ENCODE peak calls at places on chromosomes 11 and 22, in eight cellular contexts. K, I, H, Q, Z, C, J and U are unnamed samples.
A peak's percentile ranks its signal among the peaks of the same experiment; 100 is the strongest.

GRCh38 chr11:61429346-61429690 is 457 bp downstream of the CPSF7 start:
- DNase-seq in C (peak; percentile 73), Z (peak; percentile 73), K (peak; percentile 84), Q (peak; percentile 66), J (peak; percentile 32), H (peak; percentile 75), I (peak; percentile 83), U (peak; percentile 56)

GRCh38 chr11:130726234-130726559 is 190.1 kb downstream of the SNX19 start:
- DNase-seq in C (peak; percentile 51), J (peak; percentile 73), I (no peak), Z (peak; percentile 78), H (peak; percentile 77), Q (peak; percentile 69), K (no peak), U (no peak)

GRCh38 chr11:65489706-65490310 is 9.0 kb upstream of the MALAT1 start:
- DNase-seq in K (peak; percentile 53), I (no peak), H (peak; percentile 87), C (no peak), Q (peak; percentile 39), J (no peak), Z (peak; percentile 56), U (no peak)

GRCh38 chr11:75536786-75537629 is 11.3 kb upstream of the GDPD5 start:
- DNase-seq in C (no peak), I (no peak), H (no peak), J (no peak), Z (no peak), K (no peak), Q (no peak), U (peak; percentile 12)

GRCh38 chr11:120489799-120490198 is 21.7 kb upstream of the GRIK4 start:
- DNase-seq in J (no peak), C (no peak), Z (no peak), Q (no peak), K (no peak), I (no peak), H (no peak), U (no peak)

GRCh38 chr22:25900880-25901279 is 158.9 kb downstream of the MYO18B start:
- DNase-seq in K (no peak), C (no peak), J (no peak), I (peak; percentile 28), Q (no peak), H (no peak), Z (no peak), U (no peak)

GRCh38 chr11:109015283-109015682 is 350.4 kb downstream of the DDX10 start:
- DNase-seq in Z (peak; percentile 66), I (no peak), C (no peak), Q (peak; percentile 49), H (no peak), K (no peak), J (no peak), U (no peak)

GRCh38 chr22:23621082-23621780 is 10.9 kb downstream of the DRICH1 start:
- DNase-seq in C (no peak), J (no peak), Q (no peak), K (no peak), H (no peak), I (no peak), Z (no peak), U (no peak)

GRCh38 chr22:35590634-35591295 is 26.4 kb downstream of the MB start:
- DNase-seq in J (no peak), Z (no peak), Q (no peak), C (no peak), I (peak; percentile 55), K (no peak), H (no peak), U (no peak)

GRCh38 chr11:59173964-59174663 is 2.2 kb downstream of the DTX4 start:
- DNase-seq in K (peak; percentile 86), I (no peak), C (no peak), H (peak; percentile 74), Z (peak; percentile 52), Q (no peak), J (peak; percentile 64), U (no peak)

GRCh38 chr11:18310800-18311340 is 11.1 kb downstream of the HPS5 start:
- DNase-seq in J (no peak), I (no peak), Z (peak; percentile 15), C (no peak), H (no peak), K (no peak), Q (no peak), U (no peak)

GRCh38 chr11:129894281-129895125 is 875 bp downstream of the NFRKB start:
- DNase-seq in H (no peak), Q (peak; percentile 4), I (no peak), K (no peak), J (no peak), Z (peak; percentile 2), C (no peak), U (no peak)

GRCh38 chr11:43497144-43497543 is 138.4 kb downstream of the TTC17 start:
- DNase-seq in J (no peak), K (no peak), Q (no peak), Z (no peak), C (no peak), I (no peak), H (no peak), U (no peak)

GRCh38 chr22:25353516-25354445 is 134.3 kb downstream of the CRYBB2 start:
- DNase-seq in I (no peak), C (no peak), H (peak; percentile 40), K (peak; percentile 33), J (no peak), Q (no peak), Z (no peak), U (no peak)

GRCh38 chr22:44647141-44647540 is 54.9 kb upstream of the PRR5 start:
- DNase-seq in K (peak; percentile 10), Z (no peak), I (no peak), J (no peak), C (no peak), H (no peak), Q (no peak), U (no peak)

GRCh38 chr11:78742430-78742829 is 167.8 kb upstream of the NARS2 start:
- DNase-seq in C (peak; percentile 65), J (peak; percentile 72), Z (no peak), Q (peak; percentile 30), K (peak; percentile 77), I (peak; percentile 57), H (no peak), U (no peak)

GRCh38 chr11:120702656-120703055 is 191.1 kb downstream of the GRIK4 start:
- DNase-seq in H (no peak), C (no peak), K (no peak), Z (no peak), J (no peak), I (no peak), Q (no peak), U (no peak)

GRCh38 chr11:19076744-19077589 is 16.4 kb upstream of the MRGPRX2 start:
- DNase-seq in J (no peak), Q (peak; percentile 30), H (no peak), C (peak; percentile 38), K (peak; percentile 71), Z (peak; percentile 62), I (peak; percentile 36), U (peak; percentile 29)

GRCh38 chr22:50010676-50011446 is 1.7 kb downstream of the IL17REL start:
- DNase-seq in H (peak; percentile 58), K (peak; percentile 58), C (no peak), Z (no peak), I (no peak), J (no peak), Q (no peak), U (no peak)

GRCh38 chr22:48600681-48601080 is 1227.0 kb downstream of the BRD1 start:
- DNase-seq in K (no peak), I (no peak), Z (no peak), C (no peak), Q (no peak), H (no peak), J (no peak), U (no peak)

DNA sequence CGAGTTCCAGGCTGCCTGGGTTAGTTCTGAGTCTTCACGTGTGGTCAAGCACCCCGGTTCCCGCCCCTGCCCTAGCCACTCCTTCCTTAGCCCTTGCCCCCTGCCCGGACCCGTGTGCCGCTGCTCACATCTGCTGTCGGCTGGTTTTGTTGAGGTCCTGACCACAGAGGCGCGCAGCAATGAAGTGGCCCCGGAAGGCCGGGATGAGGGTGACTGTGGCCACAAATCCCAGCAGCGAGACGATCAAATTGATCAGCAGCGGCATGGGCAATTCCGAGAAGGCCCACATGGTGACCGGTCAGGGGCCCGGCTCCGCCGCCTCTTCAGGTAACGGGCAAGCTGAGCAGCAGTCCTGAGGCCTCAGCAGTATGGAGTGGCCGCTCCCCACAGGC is 290 bp downstream of the DPAGT1 start:
- DNase-seq in Z (no peak), Q (no peak), J (no peak), H (no peak), I (no peak), C (no peak), K (no peak), U (no peak)
- TF ChIP-seq CTCF in Z (no peak), Q (no peak), J (no peak), H (no peak), I (no peak), C (no peak), K (peak; percentile 13), U (no peak)

DNA sequence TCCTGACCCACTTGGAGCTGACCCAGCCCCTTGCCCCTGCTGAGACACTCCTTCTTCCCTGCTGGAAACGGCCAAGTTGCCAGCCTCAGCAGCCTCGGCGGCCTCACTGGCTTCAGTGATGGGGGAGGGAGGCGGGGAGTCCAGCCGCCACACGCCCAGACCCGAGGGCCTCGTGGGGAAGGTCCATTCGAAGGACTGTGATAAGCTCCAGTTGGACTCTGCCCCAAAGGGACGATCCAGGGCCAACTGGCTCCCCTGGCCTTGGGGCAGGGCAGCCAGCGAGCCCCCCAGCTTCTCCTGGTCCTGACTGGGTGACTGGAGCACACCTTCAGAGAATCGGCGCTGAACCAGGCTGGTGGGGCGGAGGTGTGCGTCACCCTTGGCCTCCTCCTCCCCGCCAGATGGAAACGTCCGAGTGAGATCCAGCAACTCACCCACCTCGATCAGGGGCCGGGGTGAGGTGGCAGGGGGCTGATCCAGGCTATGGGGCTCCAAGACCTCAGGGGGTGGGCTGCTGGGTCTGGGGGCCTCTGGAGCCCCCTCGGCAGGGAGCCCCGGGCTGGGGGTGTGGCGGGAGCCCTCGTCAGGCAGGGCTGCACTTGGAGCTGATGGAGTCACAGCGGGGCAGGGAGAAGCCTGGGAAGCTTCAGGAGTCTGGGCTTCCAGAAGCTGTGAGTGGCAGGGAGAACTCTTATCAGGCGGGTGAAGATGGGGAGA is 11.5 kb downstream of the TNKS1BP1 start:
- DNase-seq in I (no peak), Q (no peak), C (no peak), K (peak; percentile 66), J (no peak), H (peak; percentile 73), Z (no peak), U (no peak)
- H3K9me3 ChIP-seq in I (no peaks in the 10 kb centered on the region), Q (no peaks in the 10 kb centered on the region), C (no peaks in the 10 kb centered on the region), K (no peaks in the 10 kb centered on the region), J (no peaks in the 10 kb centered on the region), H (no peaks in the 10 kb centered on the region), Z (no peaks in the 10 kb centered on the region), U (no peaks in the 10 kb centered on the region)

DNA sequence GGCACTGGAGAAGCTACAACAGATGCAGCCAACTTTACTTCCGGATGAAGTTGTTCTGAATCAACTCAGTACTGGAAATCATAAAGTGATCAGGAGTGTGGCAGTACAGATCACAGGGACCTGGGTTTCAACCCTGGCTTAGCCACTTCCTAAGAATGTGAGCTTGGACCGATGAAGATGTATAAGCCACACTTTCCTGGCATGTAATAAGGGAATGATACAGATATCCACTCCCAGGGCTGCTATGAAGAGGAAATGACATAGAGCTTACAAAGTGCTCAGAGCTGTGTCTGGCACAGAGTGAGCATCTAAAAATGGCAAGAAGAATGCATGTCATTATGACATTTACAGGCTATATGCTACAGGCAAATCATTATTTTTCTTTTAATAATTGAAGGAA is 378.7 kb downstream of the NTM start:
- DNase-seq in Q (peak; percentile 74), H (no peak), J (no peak), Z (peak; percentile 85), K (no peak), C (no peak), I (no peak), U (no peak)
- TF ChIP-seq CTCF in Q (no peak), H (no peak), J (no peak), Z (no peak), K (no peak), C (no peak), I (no peak), U (no peak)

GRCh38 chr11:55106391-55106790 is 155.6 kb upstream of the TRIM48 start:
- DNase-seq in C (no peak), I (no peak), K (no peak), J (no peak), Z (no peak), Q (no peak), H (no peak), U (no peak)
- H3K9me3 ChIP-seq in C (peaks cover 45% of the 10 kb centered on the region), I (no peaks in the 10 kb centered on the region), K (peaks cover 26% of the 10 kb centered on the region), J (peaks cover 67% of the 10 kb centered on the region), Z (no peaks in the 10 kb centered on the region), Q (no peaks in the 10 kb centered on the region), H (no peaks in the 10 kb centered on the region), U (peaks cover 14% of the 10 kb centered on the region)